ENCODE peak calls at places on chromosomes 7 and 10, in five cellular contexts. One of them, this sample, is unnamed.
A peak's percentile ranks its signal among the peaks of the same experiment; 100 is the strongest.

GRCh38 chr10:132203256-132204077 is 16.7 kb downstream of the DPYSL4 start:
- DNase-seq in dermis blood vessel endothelial cell: no peak
- DNase-seq in ACHN: no peak
- DNase-seq in mucosa of descending colon: no peak
- DNase-seq in amygdala: no peak
- DNase-seq in this sample: no peak

GRCh38 chr10:3729397-3729796 is 55.6 kb downstream of the KLF6 start:
- DNase-seq in dermis blood vessel endothelial cell: no peak
- DNase-seq in ACHN: peak; percentile 56
- DNase-seq in mucosa of descending colon: no peak
- DNase-seq in amygdala: no peak
- DNase-seq in this sample: no peak

GRCh38 chr7:100965723-100966541 is 3.4 kb upstream of the MUC12 start:
- DNase-seq in dermis blood vessel endothelial cell: peak; percentile 79
- DNase-seq in ACHN: peak; percentile 96
- DNase-seq in mucosa of descending colon: peak; percentile 94
- DNase-seq in amygdala: no peak
- DNase-seq in this sample: peak; percentile 87

GRCh38 chr7:1341995-1342645 is 109.4 kb downstream of the UNCX start:
- DNase-seq in dermis blood vessel endothelial cell: no peak
- DNase-seq in ACHN: no peak
- DNase-seq in mucosa of descending colon: no peak
- DNase-seq in amygdala: no peak
- DNase-seq in this sample: no peak

GRCh38 chr7:137172105-137172590 is 171.4 kb downstream of the PTN start:
- DNase-seq in dermis blood vessel endothelial cell: no peak
- DNase-seq in ACHN: no peak
- DNase-seq in mucosa of descending colon: no peak
- DNase-seq in amygdala: no peak
- DNase-seq in this sample: no peak

GRCh38 chr10:14486777-14487510 is 156.2 kb upstream of the FRMD4A start:
- DNase-seq in dermis blood vessel endothelial cell: no peak
- DNase-seq in ACHN: no peak
- DNase-seq in mucosa of descending colon: no peak
- DNase-seq in amygdala: no peak
- DNase-seq in this sample: no peak

GRCh38 chr10:117541405-117541908 is 1.1 kb upstream of the EMX2 start:
- DNase-seq in dermis blood vessel endothelial cell: no peak
- DNase-seq in ACHN: no peak
- DNase-seq in mucosa of descending colon: no peak
- DNase-seq in amygdala: peak; percentile 62
- DNase-seq in this sample: peak; percentile 40

GRCh38 chr7:12470930-12471329 is 67.3 kb upstream of the VWDE start:
- DNase-seq in dermis blood vessel endothelial cell: no peak
- DNase-seq in ACHN: no peak
- DNase-seq in mucosa of descending colon: no peak
- DNase-seq in amygdala: no peak
- DNase-seq in this sample: no peak

GRCh38 chr7:26699761-26700160 is 164.6 kb downstream of the SKAP2 start:
- DNase-seq in dermis blood vessel endothelial cell: no peak
- DNase-seq in ACHN: no peak
- DNase-seq in mucosa of descending colon: no peak
- DNase-seq in amygdala: no peak
- DNase-seq in this sample: no peak

GRCh38 chr7:27442446-27442845 is 199.8 kb downstream of the EVX1 start:
- DNase-seq in dermis blood vessel endothelial cell: no peak
- DNase-seq in ACHN: no peak
- DNase-seq in mucosa of descending colon: no peak
- DNase-seq in amygdala: no peak
- DNase-seq in this sample: peak; percentile 5

GRCh38 chr10:124677871-124678565 is 66.2 kb downstream of the FAM53B start:
- DNase-seq in dermis blood vessel endothelial cell: no peak
- DNase-seq in ACHN: no peak
- DNase-seq in mucosa of descending colon: no peak
- DNase-seq in amygdala: no peak
- DNase-seq in this sample: no peak

GRCh38 chr10:95693668-95694534 is at the start of gene TCTN3:
- DNase-seq in dermis blood vessel endothelial cell: peak; percentile 100
- DNase-seq in ACHN: peak; percentile 100
- DNase-seq in mucosa of descending colon: peak; percentile 97
- DNase-seq in amygdala: peak; percentile 98
- DNase-seq in this sample: peak; percentile 100

GRCh38 chr10:110764378-110764777 is 107.3 kb upstream of the PDCD4 start:
- DNase-seq in dermis blood vessel endothelial cell: no peak
- DNase-seq in ACHN: peak; percentile 62
- DNase-seq in mucosa of descending colon: no peak
- DNase-seq in amygdala: no peak
- DNase-seq in this sample: no peak

GRCh38 chr10:52170776-52171175 is 143.3 kb upstream of the DKK1 start:
- DNase-seq in dermis blood vessel endothelial cell: no peak
- DNase-seq in ACHN: no peak
- DNase-seq in mucosa of descending colon: no peak
- DNase-seq in amygdala: no peak
- DNase-seq in this sample: no peak

GRCh38 chr10:99836711-99837110 is 54.3 kb downstream of the ABCC2 start:
- DNase-seq in dermis blood vessel endothelial cell: no peak
- DNase-seq in ACHN: no peak
- DNase-seq in mucosa of descending colon: no peak
- DNase-seq in amygdala: no peak
- DNase-seq in this sample: no peak

GRCh38 chr7:158030071-158030470 is 557.6 kb downstream of the PTPRN2 start:
- DNase-seq in dermis blood vessel endothelial cell: no peak
- DNase-seq in ACHN: no peak
- DNase-seq in mucosa of descending colon: no peak
- DNase-seq in amygdala: no peak
- DNase-seq in this sample: no peak

GRCh38 chr7:36658603-36659516 is 65.4 kb downstream of the AOAH start:
- DNase-seq in dermis blood vessel endothelial cell: peak; percentile 52
- DNase-seq in ACHN: peak; percentile 99
- DNase-seq in mucosa of descending colon: no peak
- DNase-seq in amygdala: no peak
- DNase-seq in this sample: no peak

GRCh38 chr10:123952099-123952498 is 60.5 kb upstream of the CPXM2 start:
- DNase-seq in dermis blood vessel endothelial cell: no peak
- DNase-seq in ACHN: no peak
- DNase-seq in mucosa of descending colon: no peak
- DNase-seq in amygdala: no peak
- DNase-seq in this sample: no peak

GRCh38 chr10:121110369-121110768 is 259.2 kb downstream of the WDR11 start:
- DNase-seq in dermis blood vessel endothelial cell: no peak
- DNase-seq in ACHN: no peak
- DNase-seq in mucosa of descending colon: no peak
- DNase-seq in amygdala: no peak
- DNase-seq in this sample: no peak

GRCh38 chr7:74183653-74184450 is 9.7 kb downstream of the EIF4H start:
- DNase-seq in dermis blood vessel endothelial cell: peak; percentile 66
- DNase-seq in ACHN: peak; percentile 46
- DNase-seq in mucosa of descending colon: peak; percentile 67
- DNase-seq in amygdala: no peak
- DNase-seq in this sample: no peak

GRCh38 chr10:124349231-124349992 is 69.3 kb downstream of the OAT start:
- DNase-seq in dermis blood vessel endothelial cell: no peak
- DNase-seq in ACHN: no peak
- DNase-seq in mucosa of descending colon: no peak
- DNase-seq in amygdala: no peak
- DNase-seq in this sample: no peak

GRCh38 chr7:37826825-37827224 is 21.6 kb upstream of the NME8 start:
- DNase-seq in dermis blood vessel endothelial cell: no peak
- DNase-seq in ACHN: no peak
- DNase-seq in mucosa of descending colon: no peak
- DNase-seq in amygdala: no peak
- DNase-seq in this sample: no peak

GRCh38 chr10:112958275-112958995 is 8.4 kb downstream of the TCF7L2 start:
- DNase-seq in dermis blood vessel endothelial cell: no peak
- DNase-seq in ACHN: peak; percentile 88
- DNase-seq in mucosa of descending colon: no peak
- DNase-seq in amygdala: no peak
- DNase-seq in this sample: peak; percentile 94

GRCh38 chr10:133559216-133559615 is 6.2 kb downstream of the SYCE1 start:
- DNase-seq in dermis blood vessel endothelial cell: no peak
- DNase-seq in ACHN: no peak
- DNase-seq in mucosa of descending colon: no peak
- DNase-seq in amygdala: no peak
- DNase-seq in this sample: no peak

GRCh38 chr7:24812313-24812945 is 55.2 kb upstream of the GSDME start:
- DNase-seq in dermis blood vessel endothelial cell: peak; percentile 74
- DNase-seq in ACHN: peak; percentile 72
- DNase-seq in mucosa of descending colon: peak; percentile 65
- DNase-seq in amygdala: no peak
- DNase-seq in this sample: peak; percentile 49

GRCh38 chr7:80583901-80584300 is 54.5 kb upstream of the CD36 start:
- DNase-seq in dermis blood vessel endothelial cell: no peak
- DNase-seq in ACHN: no peak
- DNase-seq in mucosa of descending colon: peak; percentile 4
- DNase-seq in amygdala: no peak
- DNase-seq in this sample: no peak

GRCh38 chr10:118914626-118915025 is 114.9 kb upstream of the NANOS1 start:
- DNase-seq in dermis blood vessel endothelial cell: no peak
- DNase-seq in ACHN: no peak
- DNase-seq in mucosa of descending colon: no peak
- DNase-seq in amygdala: no peak
- DNase-seq in this sample: no peak

GRCh38 chr10:109327266-109327665 is 596.0 kb downstream of the XPNPEP1 start:
- DNase-seq in dermis blood vessel endothelial cell: no peak
- DNase-seq in ACHN: no peak
- DNase-seq in mucosa of descending colon: no peak
- DNase-seq in amygdala: no peak
- DNase-seq in this sample: no peak

GRCh38 chr10:28367865-28368541 is 65.1 kb upstream of the MPP7 start:
- DNase-seq in dermis blood vessel endothelial cell: no peak
- DNase-seq in ACHN: no peak
- DNase-seq in mucosa of descending colon: no peak
- DNase-seq in amygdala: no peak
- DNase-seq in this sample: peak; percentile 34

GRCh38 chr7:155951554-155952158 is 139.4 kb upstream of the SHH start:
- DNase-seq in dermis blood vessel endothelial cell: peak; percentile 86
- DNase-seq in ACHN: peak; percentile 99
- DNase-seq in mucosa of descending colon: no peak
- DNase-seq in amygdala: no peak
- DNase-seq in this sample: no peak

GRCh38 chr10:31942892-31943291 is 14.3 kb upstream of the ARHGAP12 start:
- DNase-seq in dermis blood vessel endothelial cell: no peak
- DNase-seq in ACHN: no peak
- DNase-seq in mucosa of descending colon: peak; percentile 60
- DNase-seq in amygdala: no peak
- DNase-seq in this sample: no peak

GRCh38 chr10:98556061-98556460 is 109.3 kb upstream of the HPS1 start:
- DNase-seq in dermis blood vessel endothelial cell: peak; percentile 52
- DNase-seq in ACHN: no peak
- DNase-seq in mucosa of descending colon: no peak
- DNase-seq in amygdala: no peak
- DNase-seq in this sample: no peak

GRCh38 chr10:79942261-79943185 is 6.4 kb downstream of the SFTPD start:
- DNase-seq in dermis blood vessel endothelial cell: no peak
- DNase-seq in ACHN: no peak
- DNase-seq in mucosa of descending colon: no peak
- DNase-seq in amygdala: no peak
- DNase-seq in this sample: no peak

GRCh38 chr7:16627236-16627635 is 18.3 kb downstream of the ANKMY2 start:
- DNase-seq in dermis blood vessel endothelial cell: no peak
- DNase-seq in ACHN: no peak
- DNase-seq in mucosa of descending colon: no peak
- DNase-seq in amygdala: no peak
- DNase-seq in this sample: no peak

GRCh38 chr7:112162161-112163020 is 43.8 kb downstream of the DOCK4 start:
- DNase-seq in dermis blood vessel endothelial cell: peak; percentile 95
- DNase-seq in ACHN: peak; percentile 87
- DNase-seq in mucosa of descending colon: no peak
- DNase-seq in amygdala: peak; percentile 82
- DNase-seq in this sample: peak; percentile 82

GRCh38 chr7:132611056-132611455 is 34.8 kb upstream of the PLXNA4 start:
- DNase-seq in dermis blood vessel endothelial cell: no peak
- DNase-seq in ACHN: no peak
- DNase-seq in mucosa of descending colon: no peak
- DNase-seq in amygdala: no peak
- DNase-seq in this sample: no peak

This sample was measured in A673.